ENCODE peak calls at places on chromosomes 6 and 20, in ten cellular contexts. One of them, this sample, is unnamed.

GRCh38 chr6:104957301-104958177 is 632 bp downstream of the LIN28B start:
- DNase-seq in non-pigmented ciliary epithelial cell: no peak
- DNase-seq in effector CD4-positive, alpha-beta T cell: no peak
- DNase-seq in Panc1: no peak
- DNase-seq in cardiac fibroblast: no peak
- DNase-seq in Right ventricle myocardium superior: no peak
- DNase-seq in MV-4-11: no peak
- DNase-seq in hypothalamus: no peak
- DNase-seq in fibroblast of gingiva: no peak
- DNase-seq in HT-29: no peak
- DNase-seq in this sample: no peak

GRCh38 chr6:119284861-119285521 is 64.6 kb downstream of the MAN1A1 start:
- DNase-seq in non-pigmented ciliary epithelial cell: no peak
- DNase-seq in Panc1: no peak
- DNase-seq in HT-29: peak; percentile 11
- DNase-seq in cardiac fibroblast: no peak
- DNase-seq in Right ventricle myocardium superior: no peak
- DNase-seq in fibroblast of gingiva: no peak
- DNase-seq in effector CD4-positive, alpha-beta T cell: no peak
- DNase-seq in hypothalamus: no peak
- DNase-seq in MV-4-11: no peak
- DNase-seq in this sample: no peak

GRCh38 chr20:45115829-45116228 is 855 bp upstream of the WFDC5 start:
- DNase-seq in fibroblast of gingiva: no peak
- DNase-seq in MV-4-11: no peak
- DNase-seq in effector CD4-positive, alpha-beta T cell: no peak
- DNase-seq in hypothalamus: no peak
- DNase-seq in Right ventricle myocardium superior: no peak
- DNase-seq in cardiac fibroblast: no peak
- DNase-seq in HT-29: no peak
- DNase-seq in Panc1: no peak
- DNase-seq in non-pigmented ciliary epithelial cell: no peak
- DNase-seq in this sample: no peak

GRCh38 chr6:14743465-14744211 is 502.2 kb upstream of the JARID2 start:
- DNase-seq in Right ventricle myocardium superior: peak; percentile 43
- DNase-seq in non-pigmented ciliary epithelial cell: peak; percentile 97
- DNase-seq in Panc1: peak; percentile 74
- DNase-seq in HT-29: peak; percentile 75
- DNase-seq in hypothalamus: no peak
- DNase-seq in effector CD4-positive, alpha-beta T cell: no peak
- DNase-seq in MV-4-11: peak; percentile 81
- DNase-seq in cardiac fibroblast: peak; percentile 93
- DNase-seq in fibroblast of gingiva: peak; percentile 93
- DNase-seq in this sample: peak; percentile 47

GRCh38 chr6:107244082-107244741 is 128.9 kb upstream of the BEND3 start:
- DNase-seq in non-pigmented ciliary epithelial cell: no peak
- DNase-seq in HT-29: no peak
- DNase-seq in fibroblast of gingiva: no peak
- DNase-seq in Panc1: no peak
- DNase-seq in hypothalamus: no peak
- DNase-seq in cardiac fibroblast: no peak
- DNase-seq in Right ventricle myocardium superior: no peak
- DNase-seq in MV-4-11: no peak
- DNase-seq in effector CD4-positive, alpha-beta T cell: no peak
- DNase-seq in this sample: no peak

GRCh38 chr6:33840064-33840926 is 36.5 kb upstream of the MLN start:
- DNase-seq in HT-29: peak; percentile 24
- DNase-seq in Panc1: peak; percentile 93
- DNase-seq in cardiac fibroblast: peak; percentile 93
- DNase-seq in MV-4-11: peak; percentile 97
- DNase-seq in fibroblast of gingiva: peak; percentile 94
- DNase-seq in effector CD4-positive, alpha-beta T cell: no peak
- DNase-seq in non-pigmented ciliary epithelial cell: peak; percentile 91
- DNase-seq in hypothalamus: peak; percentile 35
- DNase-seq in Right ventricle myocardium superior: no peak
- DNase-seq in this sample: no peak

GRCh38 chr6:33599413-33599911 is 19.4 kb upstream of the BAK1 start:
- DNase-seq in Panc1: no peak
- DNase-seq in MV-4-11: no peak
- DNase-seq in hypothalamus: no peak
- DNase-seq in Right ventricle myocardium superior: no peak
- DNase-seq in HT-29: peak; percentile 80
- DNase-seq in effector CD4-positive, alpha-beta T cell: no peak
- DNase-seq in cardiac fibroblast: no peak
- DNase-seq in non-pigmented ciliary epithelial cell: no peak
- DNase-seq in fibroblast of gingiva: peak; percentile 41
- DNase-seq in this sample: no peak

GRCh38 chr6:168599118-168599494 is 158.1 kb downstream of the SMOC2 start:
- DNase-seq in cardiac fibroblast: no peak
- DNase-seq in hypothalamus: no peak
- DNase-seq in fibroblast of gingiva: no peak
- DNase-seq in Right ventricle myocardium superior: no peak
- DNase-seq in HT-29: no peak
- DNase-seq in non-pigmented ciliary epithelial cell: no peak
- DNase-seq in effector CD4-positive, alpha-beta T cell: no peak
- DNase-seq in MV-4-11: no peak
- DNase-seq in Panc1: no peak
- DNase-seq in this sample: no peak

GRCh38 chr20:50413088-50413500 is 97.1 kb upstream of the PTPN1 start:
- DNase-seq in cardiac fibroblast: peak; percentile 50
- DNase-seq in fibroblast of gingiva: peak; percentile 65
- DNase-seq in Right ventricle myocardium superior: no peak
- DNase-seq in Panc1: no peak
- DNase-seq in effector CD4-positive, alpha-beta T cell: no peak
- DNase-seq in hypothalamus: no peak
- DNase-seq in non-pigmented ciliary epithelial cell: no peak
- DNase-seq in HT-29: no peak
- DNase-seq in MV-4-11: peak; percentile 78
- DNase-seq in this sample: no peak

GRCh38 chr20:45833883-45834796 is 541 bp downstream of the SNX21 start:
- DNase-seq in Right ventricle myocardium superior: peak; percentile 84
- DNase-seq in hypothalamus: peak; percentile 71
- DNase-seq in fibroblast of gingiva: peak; percentile 73
- DNase-seq in cardiac fibroblast: peak; percentile 76
- DNase-seq in MV-4-11: no peak
- DNase-seq in effector CD4-positive, alpha-beta T cell: no peak
- DNase-seq in Panc1: no peak
- DNase-seq in HT-29: peak; percentile 38
- DNase-seq in non-pigmented ciliary epithelial cell: no peak
- DNase-seq in this sample: peak; percentile 40

GRCh38 chr6:105882071-105882803 is 203.9 kb upstream of the PRDM1 start:
- DNase-seq in cardiac fibroblast: no peak
- DNase-seq in Panc1: no peak
- DNase-seq in Right ventricle myocardium superior: no peak
- DNase-seq in HT-29: no peak
- DNase-seq in effector CD4-positive, alpha-beta T cell: no peak
- DNase-seq in non-pigmented ciliary epithelial cell: no peak
- DNase-seq in hypothalamus: no peak
- DNase-seq in MV-4-11: no peak
- DNase-seq in fibroblast of gingiva: peak; percentile 60
- DNase-seq in this sample: no peak

GRCh38 chr6:166781331-166781730 is 154.3 kb upstream of the RPS6KA2 start:
- DNase-seq in MV-4-11: no peak
- DNase-seq in fibroblast of gingiva: no peak
- DNase-seq in hypothalamus: no peak
- DNase-seq in non-pigmented ciliary epithelial cell: no peak
- DNase-seq in HT-29: no peak
- DNase-seq in cardiac fibroblast: no peak
- DNase-seq in effector CD4-positive, alpha-beta T cell: no peak
- DNase-seq in Right ventricle myocardium superior: no peak
- DNase-seq in Panc1: no peak
- DNase-seq in this sample: no peak

GRCh38 chr20:52410182-52410647 is 218.6 kb upstream of the ZFP64 start:
- DNase-seq in MV-4-11: peak; percentile 70
- DNase-seq in fibroblast of gingiva: no peak
- DNase-seq in non-pigmented ciliary epithelial cell: no peak
- DNase-seq in hypothalamus: no peak
- DNase-seq in Panc1: no peak
- DNase-seq in effector CD4-positive, alpha-beta T cell: peak; percentile 46
- DNase-seq in Right ventricle myocardium superior: no peak
- DNase-seq in cardiac fibroblast: peak; percentile 78
- DNase-seq in HT-29: peak; percentile 20
- DNase-seq in this sample: peak; percentile 38

GRCh38 chr20:63290677-63291472 is 2.1 kb upstream of the COL20A1 start:
- DNase-seq in fibroblast of gingiva: peak; percentile 16
- DNase-seq in Right ventricle myocardium superior: peak; percentile 67
- DNase-seq in effector CD4-positive, alpha-beta T cell: peak; percentile 54
- DNase-seq in HT-29: peak; percentile 79
- DNase-seq in non-pigmented ciliary epithelial cell: no peak
- DNase-seq in Panc1: no peak
- DNase-seq in cardiac fibroblast: peak; percentile 30
- DNase-seq in hypothalamus: no peak
- DNase-seq in MV-4-11: no peak
- DNase-seq in this sample: peak; percentile 50

GRCh38 chr6:20757761-20758160 is 223.5 kb downstream of the CDKAL1 start:
- DNase-seq in non-pigmented ciliary epithelial cell: peak; percentile 38
- DNase-seq in cardiac fibroblast: no peak
- DNase-seq in MV-4-11: no peak
- DNase-seq in HT-29: no peak
- DNase-seq in effector CD4-positive, alpha-beta T cell: no peak
- DNase-seq in fibroblast of gingiva: no peak
- DNase-seq in Panc1: no peak
- DNase-seq in Right ventricle myocardium superior: no peak
- DNase-seq in hypothalamus: no peak
- DNase-seq in this sample: no peak

GRCh38 chr6:317452-318144 is 25.3 kb downstream of the DUSP22 start:
- DNase-seq in hypothalamus: no peak
- DNase-seq in HT-29: no peak
- DNase-seq in Right ventricle myocardium superior: no peak
- DNase-seq in effector CD4-positive, alpha-beta T cell: no peak
- DNase-seq in non-pigmented ciliary epithelial cell: no peak
- DNase-seq in cardiac fibroblast: no peak
- DNase-seq in fibroblast of gingiva: no peak
- DNase-seq in MV-4-11: no peak
- DNase-seq in Panc1: no peak
- DNase-seq in this sample: no peak

GRCh38 chr20:11235058-11235457 is 561.3 kb upstream of the JAG1 start:
- DNase-seq in fibroblast of gingiva: no peak
- DNase-seq in MV-4-11: no peak
- DNase-seq in effector CD4-positive, alpha-beta T cell: no peak
- DNase-seq in HT-29: no peak
- DNase-seq in non-pigmented ciliary epithelial cell: peak; percentile 53
- DNase-seq in Right ventricle myocardium superior: no peak
- DNase-seq in hypothalamus: no peak
- DNase-seq in Panc1: no peak
- DNase-seq in cardiac fibroblast: peak; percentile 67
- DNase-seq in this sample: no peak

GRCh38 chr6:109816452-109817374 is 125.6 kb downstream of the FIG4 start:
- DNase-seq in effector CD4-positive, alpha-beta T cell: no peak
- DNase-seq in MV-4-11: no peak
- DNase-seq in non-pigmented ciliary epithelial cell: no peak
- DNase-seq in Panc1: no peak
- DNase-seq in hypothalamus: no peak
- DNase-seq in Right ventricle myocardium superior: no peak
- DNase-seq in fibroblast of gingiva: no peak
- DNase-seq in HT-29: no peak
- DNase-seq in cardiac fibroblast: no peak
- DNase-seq in this sample: no peak

GRCh38 chr20:37677969-37678610 is 15.7 kb upstream of the CTNNBL1 start:
- DNase-seq in effector CD4-positive, alpha-beta T cell: no peak
- DNase-seq in MV-4-11: no peak
- DNase-seq in hypothalamus: no peak
- DNase-seq in Right ventricle myocardium superior: no peak
- DNase-seq in fibroblast of gingiva: no peak
- DNase-seq in HT-29: no peak
- DNase-seq in cardiac fibroblast: no peak
- DNase-seq in Panc1: no peak
- DNase-seq in non-pigmented ciliary epithelial cell: no peak
- DNase-seq in this sample: no peak

GRCh38 chr20:10659651-10660601 is 13.9 kb downstream of the JAG1 start:
- DNase-seq in non-pigmented ciliary epithelial cell: no peak
- DNase-seq in MV-4-11: no peak
- DNase-seq in Panc1: no peak
- DNase-seq in hypothalamus: no peak
- DNase-seq in effector CD4-positive, alpha-beta T cell: no peak
- DNase-seq in HT-29: no peak
- DNase-seq in fibroblast of gingiva: no peak
- DNase-seq in cardiac fibroblast: no peak
- DNase-seq in Right ventricle myocardium superior: no peak
- DNase-seq in this sample: no peak

GRCh38 chr6:40626886-40627285 is 39.7 kb upstream of the LRFN2 start:
- DNase-seq in HT-29: no peak
- DNase-seq in cardiac fibroblast: no peak
- DNase-seq in effector CD4-positive, alpha-beta T cell: no peak
- DNase-seq in Right ventricle myocardium superior: no peak
- DNase-seq in Panc1: no peak
- DNase-seq in non-pigmented ciliary epithelial cell: no peak
- DNase-seq in hypothalamus: no peak
- DNase-seq in MV-4-11: no peak
- DNase-seq in fibroblast of gingiva: no peak
- DNase-seq in this sample: no peak

GRCh38 chr6:151679081-151679480 is 128.4 kb upstream of the ESR1 start:
- DNase-seq in MV-4-11: peak; percentile 50
- DNase-seq in Panc1: no peak
- DNase-seq in fibroblast of gingiva: peak; percentile 92
- DNase-seq in Right ventricle myocardium superior: peak; percentile 54
- DNase-seq in hypothalamus: no peak
- DNase-seq in cardiac fibroblast: peak; percentile 21
- DNase-seq in effector CD4-positive, alpha-beta T cell: no peak
- DNase-seq in HT-29: no peak
- DNase-seq in non-pigmented ciliary epithelial cell: peak; percentile 32
- DNase-seq in this sample: no peak

GRCh38 chr20:32227744-32228688 is 20.3 kb downstream of the POFUT1 start:
- DNase-seq in non-pigmented ciliary epithelial cell: no peak
- DNase-seq in effector CD4-positive, alpha-beta T cell: no peak
- DNase-seq in HT-29: peak; percentile 97
- DNase-seq in Right ventricle myocardium superior: peak; percentile 48
- DNase-seq in hypothalamus: no peak
- DNase-seq in MV-4-11: peak; percentile 94
- DNase-seq in Panc1: no peak
- DNase-seq in fibroblast of gingiva: no peak
- DNase-seq in cardiac fibroblast: peak; percentile 59
- DNase-seq in this sample: no peak

GRCh38 chr20:53162251-53162835 is 190.2 kb downstream of the TSHZ2 start:
- DNase-seq in cardiac fibroblast: peak; percentile 51
- DNase-seq in MV-4-11: peak; percentile 49
- DNase-seq in Panc1: no peak
- DNase-seq in Right ventricle myocardium superior: peak; percentile 43
- DNase-seq in effector CD4-positive, alpha-beta T cell: no peak
- DNase-seq in non-pigmented ciliary epithelial cell: peak; percentile 27
- DNase-seq in fibroblast of gingiva: peak; percentile 2
- DNase-seq in hypothalamus: no peak
- DNase-seq in HT-29: peak; percentile 76
- DNase-seq in this sample: no peak

GRCh38 chr20:2847802-2848201 is 7.3 kb downstream of the VPS16 start:
- DNase-seq in hypothalamus: no peak
- DNase-seq in HT-29: no peak
- DNase-seq in Panc1: no peak
- DNase-seq in non-pigmented ciliary epithelial cell: no peak
- DNase-seq in fibroblast of gingiva: no peak
- DNase-seq in MV-4-11: no peak
- DNase-seq in Right ventricle myocardium superior: no peak
- DNase-seq in effector CD4-positive, alpha-beta T cell: no peak
- DNase-seq in cardiac fibroblast: no peak
- DNase-seq in this sample: no peak

GRCh38 chr6:144285548-144285797 is 338 bp downstream of the UTRN start:
- DNase-seq in MV-4-11: no peak
- DNase-seq in hypothalamus: no peak
- DNase-seq in Panc1: no peak
- DNase-seq in cardiac fibroblast: no peak
- DNase-seq in effector CD4-positive, alpha-beta T cell: no peak
- DNase-seq in non-pigmented ciliary epithelial cell: no peak
- DNase-seq in fibroblast of gingiva: no peak
- DNase-seq in HT-29: peak; percentile 59
- DNase-seq in Right ventricle myocardium superior: no peak
- DNase-seq in this sample: no peak

GRCh38 chr6:11275598-11275997 is 43.1 kb upstream of the NEDD9 start:
- DNase-seq in HT-29: peak; percentile 87
- DNase-seq in Panc1: no peak
- DNase-seq in fibroblast of gingiva: no peak
- DNase-seq in hypothalamus: no peak
- DNase-seq in non-pigmented ciliary epithelial cell: no peak
- DNase-seq in MV-4-11: peak; percentile 89
- DNase-seq in cardiac fibroblast: no peak
- DNase-seq in Right ventricle myocardium superior: no peak
- DNase-seq in effector CD4-positive, alpha-beta T cell: no peak
- DNase-seq in this sample: no peak

GRCh38 chr6:91164105-91164504 is 577.2 kb upstream of the MAP3K7 start:
- DNase-seq in MV-4-11: no peak
- DNase-seq in Panc1: no peak
- DNase-seq in fibroblast of gingiva: no peak
- DNase-seq in cardiac fibroblast: no peak
- DNase-seq in non-pigmented ciliary epithelial cell: no peak
- DNase-seq in HT-29: no peak
- DNase-seq in hypothalamus: no peak
- DNase-seq in Right ventricle myocardium superior: no peak
- DNase-seq in effector CD4-positive, alpha-beta T cell: no peak
- DNase-seq in this sample: no peak